ENCODE peak calls at places on chromosomes 6 and 20, in eight cellular contexts. R is gastrocnemius medialis; D is fibroblast of lung; O is AG04450; Z is naive thymus-derived CD4-positive, alpha-beta T cell; I is fibroblast of the aortic adventitia; N is Peyer's patch; J is aorta. P is an unnamed sample.

GRCh38 chr20:7346562-7346961 is 579.1 kb downstream of the BMP2 start:
- DNase-seq in R (no peak), D (no peak), O (no peak), Z (no peak), I (peak), N (no peak), J (no peak), P (no peak)

GRCh38 chr6:3206339-3207015 is 21.0 kb downstream of the TUBB2B start:
- DNase-seq in R (no peak), D (no peak), O (no peak), Z (no peak), I (no peak), N (no peak), J (no peak), P (no peak)

GRCh38 chr6:106525885-106526280 is 103.4 kb downstream of the RTN4IP1 start:
- DNase-seq in R (no peak), D (no peak), O (no peak), Z (no peak), I (no peak), N (no peak), J (no peak), P (no peak)

GRCh38 chr6:38131527-38131965 is 312.0 kb downstream of the ZFAND3 start:
- DNase-seq in R (no peak), D (peak), O (peak), Z (no peak), I (peak), N (no peak), J (no peak), P (no peak)

GRCh38 chr20:18742841-18743240 is 70.7 kb upstream of the SCP2D1 start:
- DNase-seq in R (no peak), D (no peak), O (no peak), Z (no peak), I (no peak), N (no peak), J (no peak), P (no peak)

GRCh38 chr6:22765015-22765414 is 195.6 kb downstream of the HDGFL1 start:
- DNase-seq in R (no peak), D (peak), O (no peak), Z (no peak), I (peak), N (no peak), J (no peak), P (no peak)

GRCh38 chr6:108942556-108943492 is 94.6 kb downstream of the ARMC2 start:
- DNase-seq in R (no peak), D (no peak), O (no peak), Z (peak), I (no peak), N (no peak), J (no peak), P (no peak)

GRCh38 chr6:87929843-87930288 is 117.8 kb upstream of the SPACA1 start:
- DNase-seq in R (peak), D (peak), O (peak), Z (peak), I (peak), N (peak), J (peak), P (peak)

GRCh38 chr6:135740580-135740979 is 110.9 kb upstream of the PDE7B start:
- DNase-seq in R (no peak), D (no peak), O (no peak), Z (no peak), I (no peak), N (no peak), J (no peak), P (no peak)

GRCh38 chr6:6497976-6498375 is 90.5 kb upstream of the LY86 start:
- DNase-seq in R (no peak), D (no peak), O (no peak), Z (no peak), I (no peak), N (no peak), J (no peak), P (no peak)

GRCh38 chr6:139278190-139278589 is 13.6 kb downstream of the TXLNB start:
- DNase-seq in R (no peak), D (no peak), O (no peak), Z (no peak), I (peak), N (no peak), J (no peak), P (no peak)

GRCh38 chr20:1803216-1804128 is 91.7 kb upstream of the SIRPA start:
- DNase-seq in R (no peak), D (peak), O (no peak), Z (no peak), I (peak), N (peak), J (peak), P (peak)

GRCh38 chr6:84422380-84422968 is 195.0 kb upstream of the CEP162 start:
- DNase-seq in R (no peak), D (peak), O (peak), Z (no peak), I (peak), N (no peak), J (peak), P (peak)

GRCh38 chr6:84779380-84779779 is 15.0 kb upstream of the TBX18 start:
- DNase-seq in R (no peak), D (no peak), O (no peak), Z (no peak), I (peak), N (no peak), J (no peak), P (no peak)

GRCh38 chr20:5667703-5668528 is 82.3 kb upstream of the SHLD1 start:
- DNase-seq in R (no peak), D (peak), O (no peak), Z (no peak), I (peak), N (no peak), J (no peak), P (no peak)

GRCh38 chr20:5056801-5057599 is 55.7 kb upstream of the SLC23A2 start:
- DNase-seq in R (peak), D (peak), O (no peak), Z (peak), I (peak), N (no peak), J (peak), P (peak)

GRCh38 chr6:64955435-64955848 is 751.6 kb downstream of the EYS start:
- DNase-seq in R (no peak), D (peak), O (no peak), Z (no peak), I (no peak), N (no peak), J (no peak), P (no peak)

GRCh38 chr20:24489193-24489592 is 19.8 kb downstream of the SYNDIG1 start:
- DNase-seq in R (no peak), D (no peak), O (no peak), Z (no peak), I (no peak), N (no peak), J (no peak), P (no peak)

GRCh38 chr6:37218501-37218900 is 39.1 kb upstream of the TBC1D22B start:
- DNase-seq in R (no peak), D (no peak), O (no peak), Z (no peak), I (no peak), N (no peak), J (no peak), P (no peak)

GRCh38 chr20:22402990-22403859 is 181.1 kb downstream of the FOXA2 start:
- DNase-seq in R (no peak), D (no peak), O (no peak), Z (no peak), I (peak), N (no peak), J (no peak), P (no peak)

GRCh38 chr6:105898286-105898685 is 187.8 kb upstream of the PRDM1 start:
- DNase-seq in R (no peak), D (peak), O (peak), Z (no peak), I (peak), N (no peak), J (no peak), P (no peak)

GRCh38 chr20:50333856-50334255 is 143.2 kb downstream of the CEBPB start:
- DNase-seq in R (no peak), D (peak), O (peak), Z (no peak), I (peak), N (no peak), J (no peak), P (no peak)

GRCh38 chr20:64242003-64242796 is 13.3 kb upstream of the PCMTD2 start:
- DNase-seq in R (no peak), D (no peak), O (no peak), Z (no peak), I (no peak), N (no peak), J (no peak), P (no peak)

GRCh38 chr6:166955865-166956443 is 396 bp downstream of the RNASET2 start:
- DNase-seq in R (no peak), D (no peak), O (no peak), Z (no peak), I (no peak), N (no peak), J (no peak), P (no peak)

GRCh38 chr6:106790935-106791334 is 161.6 kb downstream of the QRSL1 start:
- DNase-seq in R (no peak), D (no peak), O (no peak), Z (no peak), I (no peak), N (no peak), J (no peak), P (no peak)

GRCh38 chr20:1273366-1273765 is 7.3 kb downstream of the SNPH start:
- DNase-seq in R (no peak), D (no peak), O (no peak), Z (no peak), I (no peak), N (no peak), J (no peak), P (no peak)

GRCh38 chr6:106609699-106610098 is 19.6 kb downstream of the RTN4IP1 start:
- DNase-seq in R (no peak), D (no peak), O (no peak), Z (no peak), I (peak), N (no peak), J (no peak), P (no peak)

GRCh38 chr6:92979281-92979680 is 440.1 kb downstream of the EPHA7 start:
- DNase-seq in R (no peak), D (peak), O (no peak), Z (no peak), I (peak), N (no peak), J (no peak), P (no peak)

GRCh38 chr6:12657884-12658283 is 58.7 kb upstream of the PHACTR1 start:
- DNase-seq in R (no peak), D (no peak), O (no peak), Z (no peak), I (no peak), N (no peak), J (no peak), P (no peak)

GRCh38 chr20:25024171-25024570 is 31.6 kb upstream of the APMAP start:
- DNase-seq in R (no peak), D (no peak), O (no peak), Z (no peak), I (no peak), N (peak), J (peak), P (no peak)

DNA sequence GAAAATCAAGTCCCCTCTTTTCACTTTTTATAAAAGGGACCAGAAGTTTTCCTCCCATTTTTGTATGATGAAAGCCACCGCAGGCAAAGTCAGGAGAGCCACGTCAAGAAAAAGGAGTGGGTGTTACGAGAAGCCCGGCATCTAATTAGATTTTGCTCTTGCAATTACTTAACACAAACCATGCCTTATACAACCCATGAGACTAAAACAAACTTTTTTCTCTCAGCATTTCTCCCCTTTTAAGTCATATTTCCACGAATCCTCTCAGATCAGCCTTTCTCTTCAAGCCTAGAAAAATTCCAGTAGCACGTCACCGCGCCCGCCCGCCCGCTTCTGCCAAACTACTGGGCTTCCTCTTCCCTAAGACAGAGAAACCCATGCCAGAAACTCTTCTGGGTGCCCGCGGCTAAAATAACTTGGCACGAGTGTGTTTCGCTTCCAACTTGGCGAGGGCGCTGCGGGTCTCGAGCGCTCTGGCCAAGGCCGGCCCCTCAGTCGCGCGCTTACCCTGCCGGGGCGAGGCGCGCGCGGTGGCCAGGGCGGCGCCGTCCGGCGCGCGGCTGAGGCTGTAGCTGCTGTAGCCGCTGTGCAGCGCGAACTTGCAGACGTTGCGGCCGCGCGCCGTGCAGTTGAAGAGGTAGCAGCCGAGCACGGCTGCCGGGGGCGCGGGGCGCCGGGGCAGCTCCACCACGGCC is 1.1 kb downstream of the LRP11 start:
- DNase-seq in R (peak), D (peak), O (no peak), Z (peak), I (peak), N (peak), J (peak), P (peak)
- H3K4me3 ChIP-seq in R (peak), D (peak), O (peak), Z (peak), I (peak), N (peak), J (peak), P (peak)

DNA sequence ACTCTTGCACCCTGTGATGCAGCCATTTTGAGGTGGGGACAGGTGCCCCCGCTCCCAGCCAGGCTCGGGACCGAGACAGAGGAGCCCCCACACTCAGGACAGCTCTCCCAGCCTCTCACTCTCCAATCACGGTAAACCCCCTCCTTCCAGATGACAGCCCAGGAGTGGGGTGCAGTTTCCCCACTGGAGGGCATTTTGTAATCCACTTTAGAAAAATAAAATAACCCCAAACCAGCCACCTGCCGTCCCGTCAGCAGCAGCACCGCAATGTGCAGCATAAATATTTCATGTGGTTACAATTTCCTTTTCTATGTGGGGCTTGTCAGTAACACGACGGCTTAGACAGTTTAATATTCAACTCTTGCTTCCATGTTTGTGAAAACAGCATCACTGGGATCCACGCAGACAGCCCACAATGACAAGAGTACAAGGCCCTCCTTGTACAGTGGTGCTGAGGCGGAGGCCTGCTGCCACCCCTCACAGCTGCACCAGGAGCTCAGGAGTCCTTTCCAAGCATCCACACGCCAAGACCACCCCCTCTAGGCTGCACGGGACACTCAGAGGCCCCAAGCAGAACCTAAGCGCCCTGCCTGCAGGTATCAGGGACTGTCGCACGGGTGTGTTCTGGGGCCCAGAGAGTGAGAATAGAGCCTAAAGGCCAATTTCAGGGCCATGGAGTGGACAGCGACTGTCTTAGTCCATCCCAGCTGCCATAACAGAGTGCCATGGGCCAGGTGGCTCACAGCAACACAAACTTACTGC is 116.7 kb downstream of the JPH2 start:
- DNase-seq in R (no peak), D (no peak), O (no peak), Z (peak), I (no peak), N (no peak), J (no peak), P (no peak)
- H3K4me3 ChIP-seq in R (no peak), D (no peak), O (no peak), Z (peak), I (no peak), N (no peak), J (no peak), P (no peak)

GRCh38 chr6:111739257-111739696 is 133.6 kb upstream of the TRAF3IP2 start:
- DNase-seq in R (no peak), D (no peak), O (no peak), Z (no peak), I (no peak), N (no peak), J (no peak), P (no peak)
- H3K4me3 ChIP-seq in R (no peak), D (no peak), O (no peak), Z (no peak), I (no peak), N (no peak), J (no peak), P (no peak)

GRCh38 chr6:158286413-158286812 is 25.9 kb upstream of the TULP4 start:
- DNase-seq in R (no peak), D (peak), O (no peak), Z (no peak), I (peak), N (no peak), J (no peak), P (no peak)
- H3K4me3 ChIP-seq in R (no peak), D (no peak), O (no peak), Z (no peak), I (no peak), N (no peak), J (no peak), P (no peak)

GRCh38 chr6:56540232-56540631 is 102.5 kb downstream of the DST start:
- DNase-seq in R (no peak), D (no peak), O (no peak), Z (no peak), I (no peak), N (no peak), J (no peak), P (no peak)

GRCh38 chr6:56539503-56540105 is 103.1 kb downstream of the DST start:
- DNase-seq in R (no peak), D (no peak), O (no peak), Z (no peak), I (no peak), N (no peak), J (no peak), P (no peak)

GRCh38 chr6:56542367-56543331 is 100.0 kb downstream of the DST start:
- DNase-seq in R (peak), D (peak), O (peak), Z (peak), I (peak), N (peak), J (peak), P (peak)

GRCh38 chr6:56541736-56542366 is 100.8 kb downstream of the DST start:
- DNase-seq in R (no peak), D (no peak), O (no peak), Z (no peak), I (no peak), N (no peak), J (no peak), P (no peak)

GRCh38 chr6:56540950-56541600 is 101.6 kb downstream of the DST start:
- DNase-seq in R (no peak), D (peak), O (no peak), Z (no peak), I (peak), N (no peak), J (no peak), P (no peak)
- H3K4me3 ChIP-seq in R (peak), D (peak), O (peak), Z (no peak), I (peak), N (peak), J (peak), P (peak)

GRCh38 chr6:137492289-137492688 is 1.9 kb downstream of the OLIG3 start:
- DNase-seq in R (no peak), D (no peak), O (no peak), Z (no peak), I (no peak), N (no peak), J (no peak), P (no peak)

GRCh38 chr6:137490961-137491360 is 3.2 kb downstream of the OLIG3 start:
- DNase-seq in R (no peak), D (no peak), O (no peak), Z (no peak), I (no peak), N (no peak), J (no peak), P (no peak)

GRCh38 chr6:137492771-137493217 is 1.4 kb downstream of the OLIG3 start:
- DNase-seq in R (no peak), D (no peak), O (no peak), Z (no peak), I (no peak), N (no peak), J (no peak), P (no peak)

GRCh38 chr6:137490506-137490905 is 3.7 kb downstream of the OLIG3 start:
- DNase-seq in R (no peak), D (no peak), O (no peak), Z (no peak), I (no peak), N (no peak), J (no peak), P (no peak)

DNA sequence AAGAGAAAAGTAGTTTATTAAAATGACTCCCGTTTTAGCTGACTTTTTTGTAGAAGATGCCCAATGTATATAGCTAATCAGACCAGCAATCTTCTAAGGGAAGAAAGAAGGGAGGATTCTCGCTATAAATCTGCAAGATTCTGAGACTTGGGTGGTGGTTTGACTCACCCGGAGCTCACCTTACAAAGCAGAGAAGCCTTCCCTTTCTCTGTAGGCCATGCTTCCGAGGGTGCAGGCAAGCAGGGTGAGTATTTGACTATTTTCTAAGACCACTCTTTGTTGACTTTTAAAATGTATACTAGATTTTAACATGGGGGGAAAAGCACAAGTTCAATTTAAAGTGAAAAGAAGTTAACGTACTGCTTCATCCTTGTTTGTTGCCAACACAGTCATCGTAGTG is 2.7 kb downstream of the OLIG3 start:
- DNase-seq in R (no peak), D (no peak), O (no peak), Z (no peak), I (no peak), N (no peak), J (no peak), P (no peak)
- H3K4me3 ChIP-seq in R (no peak), D (no peak), O (no peak), Z (no peak), I (no peak), N (no peak), J (no peak), P (no peak)

GRCh38 chr20:38060536-38060935 is 27.0 kb downstream of the RPRD1B start:
- DNase-seq in R (no peak), D (no peak), O (no peak), Z (no peak), I (peak), N (no peak), J (no peak), P (no peak)
- H3K4me3 ChIP-seq in R (no peak), D (no peak), O (no peak), Z (no peak), I (no peak), N (no peak), J (no peak), P (no peak)

GRCh38 chr6:129621252-129621651 is 88.7 kb downstream of the ARHGAP18 start:
- DNase-seq in R (no peak), D (no peak), O (no peak), Z (no peak), I (no peak), N (peak), J (no peak), P (no peak)

GRCh38 chr6:129628101-129628815 is 81.7 kb downstream of the ARHGAP18 start:
- DNase-seq in R (no peak), D (no peak), O (no peak), Z (no peak), I (no peak), N (no peak), J (no peak), P (no peak)

GRCh38 chr6:129623008-129623732 is 86.8 kb downstream of the ARHGAP18 start:
- DNase-seq in R (no peak), D (no peak), O (no peak), Z (no peak), I (no peak), N (no peak), J (no peak), P (no peak)

GRCh38 chr6:129620234-129620610 is 89.8 kb downstream of the ARHGAP18 start:
- DNase-seq in R (no peak), D (no peak), O (no peak), Z (no peak), I (no peak), N (no peak), J (no peak), P (no peak)

DNA sequence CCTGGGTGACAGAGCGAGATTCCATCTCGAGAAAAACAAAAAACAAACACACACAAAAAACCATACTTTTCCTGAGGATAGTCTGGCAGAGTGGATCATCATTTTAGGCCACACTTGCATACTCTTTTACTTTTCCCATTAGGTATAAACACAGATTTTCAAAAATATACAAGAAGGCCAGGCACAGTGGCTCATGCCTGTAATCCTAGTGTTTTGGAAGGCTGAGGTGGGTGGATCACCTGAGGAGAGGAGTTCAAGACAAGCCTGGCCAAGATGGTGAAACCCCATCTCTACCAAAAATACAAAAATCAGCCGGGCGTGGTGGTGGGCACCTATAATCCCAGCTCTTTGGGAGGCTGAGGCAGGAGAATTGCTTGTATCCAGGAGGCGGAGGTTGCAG is 85.5 kb downstream of the ARHGAP18 start:
- DNase-seq in R (no peak), D (no peak), O (no peak), Z (no peak), I (no peak), N (no peak), J (no peak), P (no peak)
- H3K4me3 ChIP-seq in R (no peak), D (no peak), O (no peak), Z (no peak), I (no peak), N (no peak), J (no peak), P (no peak)